ENCODE peak calls at places on chromosomes 5 and 9, in seven cellular contexts. E is GM12891, S is transverse colon, G is heart left ventricle, W is sigmoid colon, R is breast epithelium, Y is IMR-90. O is an unnamed sample.

GRCh38 chr9:137279741-137280477 is 2.4 kb downstream of the TOR4A start:
- DNase-seq in E (no peak), S (no peak), G (peak), W (no peak), R (no peak), Y (no peak), O (no peak)

GRCh38 chr9:109164040-109164439 is 3.0 kb downstream of the FRRS1L start:
- DNase-seq in E (no peak), S (no peak), G (no peak), W (no peak), R (no peak), Y (no peak), O (no peak)

GRCh38 chr9:130191749-130192120 is 19.5 kb downstream of the NCS1 start:
- DNase-seq in E (no peak), S (no peak), G (no peak), W (no peak), R (no peak), Y (no peak), O (no peak)

GRCh38 chr9:15606667-15607472 is 54.0 kb downstream of the CCDC171 start:
- DNase-seq in E (no peak), S (no peak), G (no peak), W (no peak), R (no peak), Y (peak), O (peak)

GRCh38 chr9:130501645-130502044 is 56.9 kb downstream of the ASS1 start:
- DNase-seq in E (no peak), S (no peak), G (no peak), W (no peak), R (no peak), Y (no peak), O (no peak)

GRCh38 chr9:123360161-123361085 is 4.4 kb downstream of the CRB2 start:
- DNase-seq in E (peak), S (peak), G (no peak), W (no peak), R (no peak), Y (no peak), O (no peak)

GRCh38 chr9:19969721-19970120 is 180.9 kb upstream of the SLC24A2 start:
- DNase-seq in E (no peak), S (no peak), G (no peak), W (no peak), R (no peak), Y (no peak), O (no peak)

GRCh38 chr5:35920890-35921289 is 17.5 kb downstream of the CAPSL start:
- DNase-seq in E (no peak), S (no peak), G (no peak), W (no peak), R (no peak), Y (no peak), O (no peak)

GRCh38 chr5:27318701-27319100 is 280.3 kb upstream of the CDH9 start:
- DNase-seq in E (no peak), S (no peak), G (no peak), W (no peak), R (no peak), Y (peak), O (no peak)

GRCh38 chr9:117160254-117160653 is 254.6 kb downstream of the ASTN2 start:
- DNase-seq in E (no peak), S (no peak), G (no peak), W (no peak), R (no peak), Y (no peak), O (no peak)

GRCh38 chr9:75552941-75553340 is 337.5 kb upstream of the PCSK5 start:
- DNase-seq in E (no peak), S (no peak), G (no peak), W (no peak), R (no peak), Y (no peak), O (no peak)

GRCh38 chr5:92907914-92908606 is 673.0 kb downstream of the NR2F1-AS1 start:
- DNase-seq in E (no peak), S (no peak), G (no peak), W (no peak), R (no peak), Y (peak), O (peak)

GRCh38 chr9:34072410-34072809 is 23.7 kb upstream of the UBAP2 start:
- DNase-seq in E (no peak), S (peak), G (no peak), W (no peak), R (peak), Y (no peak), O (no peak)

GRCh38 chr9:70491798-70492736 is 77.6 kb upstream of the KLF9 start:
- DNase-seq in E (no peak), S (no peak), G (no peak), W (no peak), R (no peak), Y (no peak), O (no peak)

GRCh38 chr9:84668204-84669007 is 1.1 kb upstream of the NTRK2 start:
- DNase-seq in E (peak), S (peak), G (peak), W (no peak), R (peak), Y (peak), O (peak)

GRCh38 chr5:139708877-139709586 is 60.9 kb downstream of the CXXC5 start:
- DNase-seq in E (no peak), S (peak), G (peak), W (peak), R (peak), Y (peak), O (peak)

GRCh38 chr9:125949247-125949646 is 202.1 kb downstream of the PBX3 start:
- DNase-seq in E (no peak), S (peak), G (no peak), W (no peak), R (no peak), Y (no peak), O (no peak)

GRCh38 chr5:33272288-33272687 is 168.5 kb upstream of the TARS1 start:
- DNase-seq in E (no peak), S (no peak), G (no peak), W (no peak), R (no peak), Y (peak), O (peak)

GRCh38 chr9:129306318-129306973 is 128.4 kb upstream of the IER5L start:
- DNase-seq in E (no peak), S (no peak), G (no peak), W (peak), R (no peak), Y (no peak), O (no peak)

GRCh38 chr5:64766105-64766504 is 2.4 kb downstream of the SREK1IP1 start:
- DNase-seq in E (no peak), S (peak), G (no peak), W (no peak), R (no peak), Y (peak), O (no peak)

GRCh38 chr5:134511796-134512660 is 13.4 kb upstream of the JADE2 start:
- DNase-seq in E (no peak), S (peak), G (peak), W (peak), R (peak), Y (peak), O (no peak)

GRCh38 chr9:93577940-93578682 is 1.7 kb downstream of the PHF2 start:
- DNase-seq in E (no peak), S (no peak), G (no peak), W (no peak), R (peak), Y (no peak), O (peak)

GRCh38 chr5:18829539-18829938 is 1158.5 kb downstream of the CDH18 start:
- DNase-seq in E (no peak), S (no peak), G (no peak), W (no peak), R (no peak), Y (no peak), O (no peak)

GRCh38 chr5:96942078-96942477 is 6.2 kb downstream of the LNPEP start:
- DNase-seq in E (no peak), S (no peak), G (no peak), W (no peak), R (no peak), Y (no peak), O (no peak)

GRCh38 chr9:126523621-126524111 is 90.1 kb upstream of the LMX1B start:
- DNase-seq in E (no peak), S (no peak), G (no peak), W (peak), R (no peak), Y (no peak), O (no peak)

GRCh38 chr5:175478384-175479124 is at the start of gene SFXN1:
- DNase-seq in E (peak), S (peak), G (peak), W (peak), R (peak), Y (peak), O (peak)
- TF ChIP-seq POLR2A in E (peak), S (no peak), G (peak), W (no peak), R (no peak), Y (peak), O (peak)

GRCh38 chr9:132079391-132080071 is at the start of gene MED27:
- DNase-seq in E (peak), S (peak), G (peak), W (peak), R (peak), Y (peak), O (peak)
- TF ChIP-seq POLR2A in E (peak), S (peak), G (no peak), W (no peak), R (no peak), Y (peak), O (peak)

DNA sequence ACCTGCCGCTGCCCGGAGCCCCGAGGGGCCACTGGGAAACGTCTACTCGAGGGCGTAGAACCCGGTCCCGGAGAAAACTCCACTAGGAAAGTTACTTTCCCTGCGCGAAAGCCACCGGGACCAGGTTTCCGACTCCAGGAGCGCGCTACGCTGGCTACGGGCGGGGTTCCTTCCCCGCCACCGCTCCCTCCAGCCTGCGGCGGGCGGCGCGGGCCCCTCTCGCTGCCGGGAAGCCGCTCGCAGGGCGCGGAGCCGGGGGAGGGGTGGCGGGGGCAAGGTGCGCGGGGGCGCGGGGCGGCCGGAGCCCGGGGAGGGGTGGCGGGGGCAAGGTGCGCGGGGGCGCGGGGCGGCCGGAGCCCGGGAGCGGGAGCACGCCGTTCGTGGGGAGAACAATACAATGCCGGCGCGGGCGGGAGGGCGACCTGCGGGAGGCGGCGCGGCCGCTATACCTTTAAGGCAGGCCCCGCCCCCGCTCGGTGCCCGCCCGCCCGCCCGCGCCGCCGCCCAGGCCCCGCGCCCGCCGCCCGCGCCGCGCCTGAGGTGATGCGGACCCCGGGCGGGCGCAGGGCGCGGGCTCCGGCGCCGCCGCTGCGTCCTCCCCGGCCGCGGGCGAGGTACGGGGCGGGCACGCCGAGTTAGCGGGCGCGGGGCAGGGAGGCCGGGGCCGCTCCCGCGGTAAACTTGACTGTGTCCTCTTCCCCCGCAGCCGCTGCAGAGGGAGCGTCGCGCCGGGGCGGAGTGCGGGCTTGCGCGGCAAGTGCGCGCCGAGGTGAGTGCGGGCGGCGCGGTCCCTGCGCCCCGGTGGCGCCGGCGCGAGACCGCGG is 278.2 kb downstream of the AOPEP start:
- DNase-seq in E (peak), S (peak), G (peak), W (peak), R (no peak), Y (no peak), O (peak)
- TF ChIP-seq POLR2A in E (no peak), S (peak), G (peak), W (no peak), R (no peak), Y (no peak), O (peak)

DNA sequence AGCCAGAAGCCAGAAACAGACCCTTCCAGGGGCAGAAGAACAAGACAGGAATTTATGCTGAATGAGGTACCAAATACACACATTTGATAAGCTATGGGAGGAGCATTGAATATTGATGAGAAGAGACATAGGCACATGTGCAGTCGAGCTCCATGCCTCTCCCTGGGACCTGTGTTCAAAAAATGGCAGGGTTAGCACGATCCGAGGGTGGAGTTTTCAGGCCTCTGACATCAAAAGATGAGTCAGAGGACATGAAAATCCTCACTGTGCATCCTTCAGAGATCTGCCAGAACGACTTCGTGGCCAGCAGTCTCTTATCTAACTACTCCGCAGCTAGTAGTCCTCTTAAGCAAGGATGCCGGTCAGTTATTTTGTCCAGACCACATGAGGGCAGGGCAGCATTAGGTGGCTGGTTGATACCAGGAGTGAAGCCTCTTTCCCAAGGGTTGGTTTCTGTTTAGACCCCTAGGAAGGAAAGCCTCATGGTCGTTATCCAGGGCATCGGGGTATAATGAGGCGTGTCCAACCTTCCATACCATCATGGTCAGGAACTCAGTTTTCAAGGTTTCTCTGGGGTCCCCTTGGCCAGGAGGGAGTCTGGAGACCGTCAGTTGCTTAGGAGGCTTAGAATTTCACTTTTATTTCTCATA is 11.6 kb upstream of the CMBL start:
- DNase-seq in E (no peak), S (no peak), G (no peak), W (peak), R (no peak), Y (peak), O (no peak)
- TF ChIP-seq POLR2A in E (no peak), S (no peak), G (no peak), W (no peak), R (no peak), Y (no peak), O (no peak)

GRCh38 chr5:73447234-73448071 is 1.1 kb downstream of the FOXD1 start:
- DNase-seq in E (no peak), S (peak), G (no peak), W (no peak), R (no peak), Y (peak), O (peak)

GRCh38 chr5:73450041-73450598 is 1.5 kb upstream of the FOXD1 start:
- DNase-seq in E (no peak), S (no peak), G (no peak), W (no peak), R (no peak), Y (no peak), O (peak)

GRCh38 chr5:73446631-73447233 is 1.8 kb downstream of the FOXD1 start:
- DNase-seq in E (no peak), S (no peak), G (no peak), W (no peak), R (no peak), Y (no peak), O (no peak)

GRCh38 chr5:73448072-73448432 is 525 bp downstream of the FOXD1 start:
- DNase-seq in E (no peak), S (no peak), G (no peak), W (no peak), R (no peak), Y (no peak), O (no peak)

GRCh38 chr5:73448451-73449136 is at the start of gene FOXD1:
- DNase-seq in E (no peak), S (peak), G (peak), W (peak), R (no peak), Y (peak), O (peak)
- TF ChIP-seq POLR2A in E (no peak), S (no peak), G (no peak), W (no peak), R (no peak), Y (peak), O (no peak)

O was measured in endothelial cell of umbilical vein.